ENCODE peak calls at places on chromosomes 13 and 19, in six cellular contexts. J is psoas muscle, T is K562, U is right atrium auricular region, S is HFF-Myc, D is left ventricle myocardium inferior. I is an unnamed sample.

GRCh38 chr13:97212540-97213146 is 9.5 kb upstream of the MBNL2 start:
- DNase-seq in D (no peak), U (no peak), J (no peak), S (no peak), T (peak), I (no peak)

GRCh38 chr13:25844559-25845434 is 207.0 kb downstream of the SHISA2 start:
- DNase-seq in S (no peak), D (no peak), U (no peak), J (no peak), T (no peak), I (no peak)

GRCh38 chr19:16285769-16286564 is 38.7 kb upstream of the KLF2 start:
- DNase-seq in S (no peak), U (no peak), T (no peak), J (no peak), D (no peak), I (no peak)

GRCh38 chr19:13623686-13624405 is 117.6 kb upstream of the CACNA1A start:
- DNase-seq in T (no peak), S (no peak), U (no peak), D (no peak), J (no peak), I (no peak)

GRCh38 chr13:97490702-97491307 is 56.8 kb downstream of the RAP2A start:
- DNase-seq in U (no peak), J (no peak), S (no peak), D (no peak), T (no peak), I (no peak)

GRCh38 chr13:102911336-102911735 is 65.5 kb downstream of the ERCC5 start:
- DNase-seq in T (no peak), U (no peak), J (no peak), D (no peak), S (no peak), I (no peak)

GRCh38 chr19:55080121-55080914 is 4.6 kb downstream of the EPS8L1 start:
- DNase-seq in D (peak), U (no peak), T (peak), J (peak), S (no peak), I (peak)

GRCh38 chr19:3448616-3449334 is 31.6 kb downstream of the SMIM24 start:
- DNase-seq in T (no peak), J (no peak), U (no peak), D (no peak), S (no peak), I (no peak)

GRCh38 chr19:21022996-21023395 is 2.5 kb downstream of the ZNF430 start:
- DNase-seq in D (no peak), S (peak), J (no peak), U (no peak), T (peak), I (peak)

GRCh38 chr13:99298056-99298455 is 9.1 kb downstream of the GPR183 start:
- DNase-seq in U (no peak), J (no peak), S (no peak), D (no peak), T (no peak), I (no peak)

GRCh38 chr19:11291991-11292390 is 4.0 kb upstream of the TSPAN16 start:
- DNase-seq in J (no peak), U (no peak), T (no peak), D (no peak), S (no peak), I (no peak)

GRCh38 chr19:11296264-11296663 is 304 bp downstream of the TSPAN16 start:
- DNase-seq in T (no peak), D (no peak), U (peak), S (no peak), J (peak), I (no peak)

GRCh38 chr19:11293468-11294389 is 2.2 kb upstream of the TSPAN16 start:
- DNase-seq in U (peak), T (peak), D (peak), S (peak), J (peak), I (peak)

GRCh38 chr19:11295180-11295579 is 780 bp upstream of the TSPAN16 start:
- DNase-seq in J (no peak), S (no peak), U (no peak), D (no peak), T (no peak), I (no peak)

GRCh38 chr19:11295665-11296245 is at the start of gene TSPAN16:
- DNase-seq in T (no peak), D (no peak), J (no peak), U (no peak), S (no peak), I (no peak)
- TF ChIP-seq CTCF in T (no peak), D (no peak), J (no peak), U (no peak), S (peak), I (no peak)

DNA sequence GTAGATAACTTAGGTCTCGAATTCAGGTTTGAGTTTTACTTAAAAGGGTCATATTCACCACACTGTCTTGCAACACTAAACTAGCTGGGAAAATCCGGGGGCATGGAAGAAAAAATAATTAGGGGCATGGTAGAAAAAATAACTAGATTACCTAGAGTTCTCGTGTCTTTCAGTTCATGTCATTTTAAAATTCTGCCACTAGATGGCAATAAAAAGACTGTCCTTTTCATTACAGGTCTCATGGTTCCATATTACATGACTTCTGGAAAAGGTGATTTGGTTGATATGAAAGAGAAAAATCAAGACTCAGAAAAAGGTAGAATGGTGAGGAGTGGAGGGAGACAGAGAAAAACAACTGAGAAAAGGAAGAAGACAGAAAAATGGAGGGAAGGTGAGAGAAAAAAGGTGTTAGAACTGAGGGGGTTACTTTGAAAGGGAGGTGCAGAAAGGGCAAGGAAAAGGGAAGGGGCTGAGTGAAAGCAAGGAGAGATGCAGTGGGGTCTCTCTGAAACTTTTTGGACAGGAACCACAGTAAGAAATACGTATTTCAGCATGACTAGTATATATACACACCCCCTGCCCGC is 299.0 kb downstream of the KLF12 start:
- DNase-seq in S (peak), U (no peak), T (peak), J (no peak), D (no peak), I (peak)
- TF ChIP-seq CTCF in S (peak), U (peak), T (no peak), J (peak), D (peak), I (peak)

DNA sequence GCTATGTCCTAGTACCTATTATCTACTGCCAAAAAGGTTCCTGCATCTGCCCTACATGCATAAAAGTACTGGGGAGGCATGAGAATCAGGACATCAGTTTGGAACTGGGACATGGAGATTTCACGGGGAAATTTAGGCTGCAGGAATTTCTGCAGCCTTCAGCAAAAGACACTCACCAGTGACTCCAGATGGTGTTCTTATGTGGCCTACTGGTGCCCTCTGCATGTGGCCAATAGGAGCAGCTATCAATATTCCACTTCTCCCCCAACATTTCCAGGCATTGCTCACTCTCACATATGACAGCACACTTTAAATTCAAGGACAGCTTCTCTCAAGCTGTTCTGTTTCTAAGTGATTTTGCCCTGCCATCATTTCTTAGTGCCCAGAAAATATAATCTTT is 570.5 kb upstream of the ARGLU1 start:
- DNase-seq in S (no peak), D (no peak), U (no peak), J (no peak), T (no peak), I (no peak)
- TF ChIP-seq CTCF in S (no peak), D (no peak), U (no peak), J (no peak), T (no peak), I (no peak)

GRCh38 chr13:67366533-67366932 is 136.4 kb upstream of the PCDH9 start:
- DNase-seq in D (no peak), S (no peak), J (no peak), U (no peak), T (no peak), I (no peak)
- TF ChIP-seq CTCF in D (no peak), S (no peak), J (no peak), U (no peak), T (no peak), I (no peak)

GRCh38 chr13:21557995-21558394 is 46.0 kb downstream of the MICU2 start:
- DNase-seq in J (no peak), S (no peak), D (no peak), T (peak), U (no peak), I (no peak)
- TF ChIP-seq CTCF in J (no peak), S (peak), D (peak), T (peak), U (no peak), I (no peak)

GRCh38 chr13:50128406-50129048 is 113.3 kb downstream of the KCNRG start:
- DNase-seq in D (no peak), T (no peak), J (no peak), S (no peak), U (no peak), I (peak)

GRCh38 chr13:50126378-50127016 is 111.3 kb downstream of the KCNRG start:
- DNase-seq in D (no peak), J (no peak), U (no peak), S (no peak), T (peak), I (peak)

GRCh38 chr13:50125556-50126377 is 110.5 kb downstream of the KCNRG start:
- DNase-seq in S (no peak), U (peak), J (peak), D (peak), T (peak), I (peak)

GRCh38 chr13:50127726-50128291 is 112.6 kb downstream of the KCNRG start:
- DNase-seq in S (no peak), D (no peak), J (no peak), T (no peak), U (no peak), I (no peak)

GRCh38 chr13:50127017-50127725 is 111.9 kb downstream of the KCNRG start:
- DNase-seq in J (peak), T (no peak), D (peak), U (no peak), S (no peak), I (peak)
- TF ChIP-seq CTCF in J (no peak), T (no peak), D (no peak), U (no peak), S (no peak), I (no peak)

DNA sequence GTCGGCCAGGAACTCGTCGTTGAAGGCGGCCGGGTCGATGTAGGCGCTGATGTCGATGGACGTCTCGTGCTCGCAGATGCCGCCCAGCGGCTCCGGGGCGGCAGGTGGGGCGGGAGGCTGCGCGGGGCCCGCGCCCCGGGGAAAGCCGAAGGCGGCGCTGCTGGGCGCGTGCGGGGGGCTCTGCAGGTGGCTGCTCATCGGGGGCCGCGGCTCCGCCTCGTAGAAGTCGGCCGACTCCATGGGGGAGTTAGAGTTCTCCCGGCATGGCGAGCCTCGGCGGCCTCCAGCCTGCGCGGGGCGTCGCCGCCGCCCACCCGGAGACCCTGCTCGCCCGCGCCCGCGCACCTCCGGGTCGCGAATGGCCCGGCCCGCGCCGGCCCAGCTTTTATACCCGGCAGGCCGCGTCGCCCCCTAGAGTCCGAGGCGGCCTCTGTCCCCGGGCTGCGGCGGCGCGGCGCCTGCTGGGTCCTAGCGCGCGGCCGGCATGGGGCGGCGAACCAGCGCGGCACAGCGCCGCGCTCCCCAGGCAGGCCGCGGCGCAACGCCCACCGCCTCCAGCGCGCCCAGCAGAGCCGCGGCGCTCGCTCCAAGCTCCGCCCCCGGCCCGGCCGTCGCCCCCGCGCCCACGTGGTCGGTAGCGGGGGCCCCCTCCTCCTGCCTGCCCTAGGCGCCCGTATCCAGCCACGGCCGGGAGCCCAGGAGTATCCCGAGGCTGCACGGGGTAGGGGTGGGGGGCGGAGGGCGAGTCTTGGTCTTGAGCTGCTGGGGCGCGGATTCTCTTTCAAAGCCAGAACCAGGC is at the start of gene CEBPA:
- DNase-seq in S (no peak), U (no peak), D (peak), T (peak), J (peak), I (peak)
- TF ChIP-seq CTCF in S (peak), U (peak), D (peak), T (no peak), J (peak), I (peak)

I was measured in GM13976.